ENCODE peak calls at places on chromosomes 3 and 15, in five cellular contexts. U, Q, L, W and M are unnamed samples.

GRCh38 chr3:43620953-43621405 is 832 bp downstream of the ANO10 start:
- DNase-seq in U (peak; percentile 22), Q (no peak), L (no peak), W (no peak), M (peak; percentile 1)

GRCh38 chr3:49001155-49001554 is 6.0 kb upstream of the WDR6 start:
- DNase-seq in U (no peak), Q (no peak), L (no peak), W (no peak), M (no peak)

GRCh38 chr15:43977072-43977884 is 150.5 kb downstream of the WDR76 start:
- DNase-seq in U (no peak), Q (no peak), L (no peak), W (no peak), M (no peak)

GRCh38 chr3:112489674-112490479 is 9.4 kb downstream of the BTLA start:
- DNase-seq in U (no peak), Q (no peak), L (no peak), W (no peak), M (no peak)

GRCh38 chr3:39278616-39278935 is 1.3 kb downstream of the CX3CR1 start:
- DNase-seq in U (no peak), Q (no peak), L (no peak), W (no peak), M (no peak)

GRCh38 chr3:149352556-149352955 is 19.1 kb upstream of the TM4SF18 start:
- DNase-seq in U (peak; percentile 58), Q (peak; percentile 62), L (peak; percentile 58), W (peak; percentile 83), M (peak; percentile 82)

GRCh38 chr15:75227663-75228280 is 26.1 kb downstream of the C15orf39 start:
- DNase-seq in U (no peak), Q (no peak), L (no peak), W (no peak), M (no peak)

GRCh38 chr3:114758828-114759709 is 388.0 kb downstream of the ZBTB20 start:
- DNase-seq in U (peak; percentile 59), Q (peak; percentile 17), L (no peak), W (no peak), M (no peak)

GRCh38 chr3:51391566-51392300 is 648 bp downstream of the RBM15B start:
- DNase-seq in U (peak; percentile 28), Q (peak; percentile 65), L (peak; percentile 52), W (peak; percentile 69), M (no peak)

GRCh38 chr15:65286069-65286703 is 497 bp downstream of the PARP16 start:
- DNase-seq in U (no peak), Q (no peak), L (no peak), W (peak; percentile 86), M (peak; percentile 58)

GRCh38 chr15:60006203-60006782 is 2.2 kb downstream of the FOXB1 start:
- DNase-seq in U (peak; percentile 2), Q (peak; percentile 40), L (peak; percentile 26), W (peak; percentile 85), M (no peak)

GRCh38 chr15:60005352-60006202 is 1.5 kb downstream of the FOXB1 start:
- DNase-seq in U (no peak), Q (peak; percentile 32), L (no peak), W (peak; percentile 69), M (no peak)

GRCh38 chr15:60003243-60004018 is 680 bp upstream of the FOXB1 start:
- DNase-seq in U (no peak), Q (peak; percentile 34), L (no peak), W (no peak), M (no peak)

GRCh38 chr15:60004019-60004845 is at the start of gene FOXB1:
- DNase-seq in U (no peak), Q (peak; percentile 52), L (no peak), W (peak; percentile 79), M (no peak)

DNA sequence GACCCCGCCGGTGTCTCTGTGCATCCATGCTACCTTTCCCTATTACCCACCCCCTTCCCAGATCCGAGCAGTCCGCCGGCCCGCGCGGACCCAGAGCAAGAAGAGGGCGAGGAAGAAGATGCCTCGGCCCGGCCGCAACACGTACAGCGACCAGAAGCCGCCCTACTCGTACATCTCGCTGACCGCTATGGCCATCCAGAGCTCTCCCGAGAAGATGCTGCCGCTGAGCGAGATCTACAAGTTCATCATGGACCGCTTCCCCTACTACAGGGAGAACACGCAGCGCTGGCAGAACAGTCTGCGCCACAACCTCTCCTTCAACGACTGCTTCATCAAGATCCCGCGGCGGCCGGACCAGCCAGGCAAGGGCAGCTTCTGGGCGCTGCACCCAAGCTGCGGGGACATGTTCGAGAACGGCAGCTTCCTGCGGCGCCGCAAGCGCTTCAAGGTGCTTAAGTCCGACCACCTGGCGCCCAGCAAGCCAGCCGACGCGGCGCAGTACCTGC is 788 bp downstream of the FOXB1 start:
- DNase-seq in U (peak; percentile 6), Q (peak; percentile 36), L (no peak), W (no peak), M (peak; percentile 48)
- TF ChIP-seq RFX5 in U (no peak), Q (no peak), L (no peak), W (no peak), M (no peak)

GRCh38 chr15:30791239-30791638 is 112.5 kb upstream of the FAN1 start:
- DNase-seq in U (no peak), Q (peak; percentile 16), L (peak; percentile 78), W (peak; percentile 67), M (peak; percentile 41)
- TF ChIP-seq RFX5 in U (no peak), Q (no peak), L (no peak), W (no peak), M (no peak)

DNA sequence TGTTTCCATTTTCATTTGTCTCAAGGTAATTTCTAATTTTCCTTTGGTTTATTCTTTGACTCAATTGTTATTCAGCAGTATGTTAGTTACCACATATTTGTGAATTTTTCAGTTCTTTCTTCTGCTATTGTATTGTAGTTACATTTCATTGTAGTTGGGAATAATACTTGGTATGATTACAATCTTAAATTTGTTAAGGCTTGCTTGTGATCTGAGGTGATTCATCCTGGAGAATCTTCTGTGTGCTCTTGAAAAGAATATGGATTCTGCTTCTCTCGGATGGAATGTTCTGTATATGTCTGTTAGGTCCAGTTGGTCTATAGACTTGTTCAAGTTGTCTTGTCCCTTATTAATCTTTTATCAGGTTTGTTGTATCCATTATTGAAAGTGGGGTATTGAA is 63.4 kb upstream of the VEPH1 start:
- DNase-seq in U (no peak), Q (no peak), L (no peak), W (no peak), M (no peak)
- TF ChIP-seq RFX5 in U (no peak), Q (no peak), L (no peak), W (no peak), M (no peak)

DNA sequence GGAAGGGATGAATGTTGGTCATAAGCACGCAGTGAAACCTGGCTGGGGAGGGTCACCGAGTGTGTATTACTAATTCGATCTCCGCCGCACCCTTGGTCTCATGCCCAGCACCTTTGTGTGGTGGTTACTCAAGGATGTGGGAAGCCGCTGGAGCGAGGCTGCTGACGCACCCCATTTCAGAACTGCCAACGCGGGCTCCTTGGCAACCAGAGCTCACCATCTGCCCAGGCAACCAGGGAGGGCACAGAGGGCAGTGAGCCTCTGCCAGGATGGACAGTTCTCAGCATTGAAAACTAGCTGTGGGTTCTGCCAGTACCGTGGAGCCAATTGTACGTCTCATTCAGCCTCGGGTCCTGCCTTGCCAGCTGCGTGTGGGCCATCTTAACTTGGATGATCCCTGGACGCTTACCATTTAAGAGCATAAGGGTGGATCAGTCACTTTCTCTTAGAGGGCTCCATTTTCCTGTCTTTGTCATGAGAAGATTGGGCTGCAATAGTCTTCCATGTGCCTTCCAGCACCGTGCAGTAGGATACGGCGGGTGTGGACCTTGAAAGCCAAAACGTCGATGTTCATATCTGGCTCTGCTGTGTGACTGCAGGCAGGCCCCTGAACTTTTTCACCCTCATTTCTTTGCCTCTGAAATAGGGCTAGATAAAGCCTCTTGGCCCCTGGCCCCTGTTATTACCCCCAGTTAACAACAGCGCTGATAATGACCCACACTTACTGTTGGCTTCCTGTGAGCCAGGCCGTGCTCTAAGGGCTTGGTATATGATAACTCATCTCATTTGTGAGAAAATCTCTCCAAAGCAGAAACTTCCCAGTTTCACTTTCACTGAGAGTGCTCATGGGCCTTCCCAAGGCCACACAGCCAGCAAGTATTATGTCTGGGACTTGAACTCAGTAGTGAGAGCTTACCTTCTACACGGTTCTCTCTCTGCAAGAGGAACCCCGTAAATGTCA is 238.8 kb downstream of the OPA1 start:
- DNase-seq in U (no peak), Q (no peak), L (no peak), W (no peak), M (no peak)
- TF ChIP-seq RFX5 in U (no peak), Q (no peak), L (no peak), W (no peak), M (no peak)

GRCh38 chr3:183032904-183033555 is 52.7 kb upstream of the DCUN1D1 start:
- DNase-seq in U (no peak), Q (no peak), L (no peak), W (no peak), M (no peak)

GRCh38 chr3:183033746-183034145 is 53.4 kb upstream of the DCUN1D1 start:
- DNase-seq in U (peak; percentile 68), Q (no peak), L (no peak), W (no peak), M (no peak)

GRCh38 chr3:183038221-183038620 is 57.9 kb upstream of the DCUN1D1 start:
- DNase-seq in U (no peak), Q (no peak), L (no peak), W (no peak), M (no peak)

GRCh38 chr3:183044547-183045229 is 54.6 kb downstream of the MCCC1 start:
- DNase-seq in U (no peak), Q (no peak), L (no peak), W (no peak), M (no peak)

DNA sequence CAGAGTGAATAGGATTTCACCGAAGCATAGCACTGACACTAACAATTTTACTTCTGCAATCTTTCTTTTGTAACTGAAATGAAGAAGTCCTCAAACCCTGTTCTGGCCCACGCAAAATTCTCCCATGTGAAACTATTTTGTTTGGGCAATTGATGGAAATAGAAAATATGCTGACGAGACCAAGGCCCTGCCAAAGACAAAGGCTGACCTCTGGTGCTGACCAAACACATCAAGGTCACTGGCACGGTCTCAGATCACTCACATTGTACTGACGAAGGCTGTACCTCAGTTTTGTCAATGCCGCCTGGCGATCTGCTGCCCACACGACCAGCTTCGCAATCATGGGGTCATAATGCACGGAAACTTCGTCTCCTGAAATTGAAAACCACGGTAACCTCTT is 58.4 kb upstream of the DCUN1D1 start:
- DNase-seq in U (no peak), Q (no peak), L (no peak), W (no peak), M (no peak)
- TF ChIP-seq RFX5 in U (no peak), Q (no peak), L (no peak), W (no peak), M (no peak)

GRCh38 chr3:102036015-102036414 is 186.7 kb downstream of the NFKBIZ start:
- DNase-seq in U (no peak), Q (no peak), L (no peak), W (no peak), M (no peak)
- TF ChIP-seq RFX5 in U (no peak), Q (no peak), L (no peak), W (no peak), M (no peak)